ENCODE peak calls at places on chromosomes 6 and 20, in seven cellular contexts. J is B cell, K is PC-9, Q is A549, G is AG04450, L is progenitor cell of endocrine pancreas, R is Calu3. P is an unnamed sample.

GRCh38 chr20:59850018-59850641 is 83.3 kb downstream of the SYCP2 start:
- DNase-seq in J (no peak), K (no peak), Q (peak), G (no peak), L (no peak), R (no peak), P (no peak)

GRCh38 chr6:26296857-26297648 is 67.9 kb upstream of the BTN3A2 start:
- DNase-seq in J (no peak), K (peak), Q (no peak), G (no peak), L (no peak), R (no peak), P (no peak)

GRCh38 chr20:41654884-41655283 is 36.7 kb upstream of the CHD6 start:
- DNase-seq in J (no peak), K (no peak), Q (no peak), G (no peak), L (peak), R (peak), P (no peak)

GRCh38 chr6:15207923-15208322 is 37.9 kb upstream of the JARID2 start:
- DNase-seq in J (no peak), K (no peak), Q (no peak), G (no peak), L (no peak), R (no peak), P (peak)

GRCh38 chr6:6704423-6705060 is 116.0 kb downstream of the LY86 start:
- DNase-seq in J (no peak), K (no peak), Q (no peak), G (no peak), L (no peak), R (no peak), P (no peak)

GRCh38 chr20:62707981-62708521 is 585 bp upstream of the NTSR1 start:
- DNase-seq in J (no peak), K (no peak), Q (peak), G (no peak), L (no peak), R (peak), P (no peak)

GRCh38 chr6:138468320-138469015 is 30.8 kb downstream of the NHSL1 start:
- DNase-seq in J (no peak), K (peak), Q (peak), G (no peak), L (no peak), R (no peak), P (no peak)

GRCh38 chr6:71332012-71332411 is 43.4 kb downstream of the OGFRL1 start:
- DNase-seq in J (no peak), K (no peak), Q (no peak), G (no peak), L (no peak), R (no peak), P (no peak)

GRCh38 chr20:13800728-13801134 is 15.9 kb downstream of the NDUFAF5 start:
- DNase-seq in J (no peak), K (no peak), Q (no peak), G (peak), L (no peak), R (no peak), P (peak)

GRCh38 chr6:40845588-40845987 is 193.4 kb downstream of the UNC5CL start:
- DNase-seq in J (peak), K (no peak), Q (peak), G (peak), L (peak), R (peak), P (no peak)

GRCh38 chr20:57664476-57664875 is 44.2 kb upstream of the ZBP1 start:
- DNase-seq in J (no peak), K (no peak), Q (no peak), G (no peak), L (no peak), R (no peak), P (no peak)

GRCh38 chr20:49149281-49150045 is 38.7 kb downstream of the STAU1 start:
- DNase-seq in J (no peak), K (no peak), Q (no peak), G (no peak), L (no peak), R (no peak), P (no peak)

DNA sequence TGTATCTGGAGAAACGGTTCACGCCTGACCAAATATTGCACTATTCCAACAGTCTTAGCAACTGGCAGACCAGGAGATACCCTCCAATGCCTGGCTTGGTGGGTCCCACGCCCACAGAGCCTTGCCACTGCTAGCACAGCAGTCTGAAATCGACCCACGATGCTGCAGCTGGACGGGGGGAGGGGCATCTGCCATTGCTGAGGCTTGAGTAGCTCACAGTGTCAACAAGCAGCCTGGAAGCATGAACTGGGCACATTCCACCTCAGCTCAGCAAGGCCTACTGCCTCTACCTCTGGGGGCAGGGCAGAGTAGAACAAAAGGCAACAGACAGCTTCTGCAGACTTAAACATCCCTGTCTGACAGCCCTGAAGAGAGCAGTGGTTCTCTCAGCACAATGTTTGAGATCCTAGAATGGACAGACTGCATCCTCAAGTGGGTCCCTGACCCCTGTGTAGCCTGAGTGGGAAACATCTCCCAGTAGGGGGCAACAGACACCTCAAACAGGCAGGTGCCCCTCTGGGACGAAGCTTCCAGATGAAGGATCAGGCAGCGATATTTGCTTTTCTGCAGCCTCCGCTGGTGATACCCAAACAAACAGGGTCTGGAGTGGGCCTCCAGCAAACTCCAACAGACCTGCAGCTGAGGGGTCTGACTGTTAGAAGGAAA is 90.0 kb upstream of the ECI2 start:
- DNase-seq in J (no peak), K (no peak), Q (no peak), G (no peak), L (peak), R (peak), P (no peak)
- TF ChIP-seq CTCF in J (no peak), K (no peak), Q (no peak), G (no peak), L (peak), R (no peak), P (no peak)

GRCh38 chr6:158387578-158387977 is 75.3 kb downstream of the TULP4 start:
- DNase-seq in J (no peak), K (no peak), Q (no peak), G (no peak), L (no peak), R (no peak), P (no peak)

GRCh38 chr6:158389188-158389919 is 77.1 kb downstream of the TULP4 start:
- DNase-seq in J (no peak), K (no peak), Q (no peak), G (no peak), L (no peak), R (no peak), P (no peak)

GRCh38 chr6:158388727-158389126 is 76.5 kb downstream of the TULP4 start:
- DNase-seq in J (no peak), K (no peak), Q (no peak), G (no peak), L (no peak), R (no peak), P (no peak)

GRCh38 chr6:158384671-158385110 is 72.4 kb downstream of the TULP4 start:
- DNase-seq in J (no peak), K (no peak), Q (no peak), G (no peak), L (no peak), R (no peak), P (no peak)

DNA sequence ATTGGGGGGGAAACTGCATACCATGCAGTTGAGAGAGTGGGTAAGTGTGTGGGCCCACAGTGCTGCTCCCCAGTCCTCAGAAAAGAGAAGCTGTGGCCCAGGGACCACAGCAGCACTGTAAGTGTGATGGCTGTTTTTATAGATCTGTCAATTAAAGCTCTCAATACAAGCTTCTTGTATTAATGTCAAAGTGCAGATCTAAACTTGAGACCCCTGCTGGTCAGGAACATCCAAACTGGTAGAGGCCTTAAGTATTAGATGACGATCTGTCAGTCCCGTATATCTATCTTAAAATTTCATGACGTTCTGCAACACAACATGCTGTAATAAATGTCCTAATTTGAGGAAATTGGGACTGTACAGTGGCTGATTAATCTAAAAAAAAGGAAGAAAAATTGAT is 74.8 kb downstream of the TULP4 start:
- DNase-seq in J (peak), K (no peak), Q (peak), G (no peak), L (no peak), R (no peak), P (no peak)
- TF ChIP-seq CTCF in J (peak), K (no peak), Q (no peak), G (peak), L (peak), R (no peak), P (no peak)

GRCh38 chr6:28770732-28771131 is 153.1 kb downstream of the TRIM27 start:
- DNase-seq in J (no peak), K (no peak), Q (no peak), G (no peak), L (no peak), R (no peak), P (no peak)

GRCh38 chr6:28767691-28768090 is 156.1 kb downstream of the TRIM27 start:
- DNase-seq in J (no peak), K (no peak), Q (no peak), G (no peak), L (no peak), R (no peak), P (no peak)

GRCh38 chr6:28771401-28772267 is 152.2 kb downstream of the TRIM27 start:
- DNase-seq in J (no peak), K (no peak), Q (no peak), G (no peak), L (no peak), R (peak), P (no peak)

GRCh38 chr6:28768187-28768913 is 155.4 kb downstream of the TRIM27 start:
- DNase-seq in J (no peak), K (no peak), Q (no peak), G (no peak), L (no peak), R (no peak), P (no peak)

DNA sequence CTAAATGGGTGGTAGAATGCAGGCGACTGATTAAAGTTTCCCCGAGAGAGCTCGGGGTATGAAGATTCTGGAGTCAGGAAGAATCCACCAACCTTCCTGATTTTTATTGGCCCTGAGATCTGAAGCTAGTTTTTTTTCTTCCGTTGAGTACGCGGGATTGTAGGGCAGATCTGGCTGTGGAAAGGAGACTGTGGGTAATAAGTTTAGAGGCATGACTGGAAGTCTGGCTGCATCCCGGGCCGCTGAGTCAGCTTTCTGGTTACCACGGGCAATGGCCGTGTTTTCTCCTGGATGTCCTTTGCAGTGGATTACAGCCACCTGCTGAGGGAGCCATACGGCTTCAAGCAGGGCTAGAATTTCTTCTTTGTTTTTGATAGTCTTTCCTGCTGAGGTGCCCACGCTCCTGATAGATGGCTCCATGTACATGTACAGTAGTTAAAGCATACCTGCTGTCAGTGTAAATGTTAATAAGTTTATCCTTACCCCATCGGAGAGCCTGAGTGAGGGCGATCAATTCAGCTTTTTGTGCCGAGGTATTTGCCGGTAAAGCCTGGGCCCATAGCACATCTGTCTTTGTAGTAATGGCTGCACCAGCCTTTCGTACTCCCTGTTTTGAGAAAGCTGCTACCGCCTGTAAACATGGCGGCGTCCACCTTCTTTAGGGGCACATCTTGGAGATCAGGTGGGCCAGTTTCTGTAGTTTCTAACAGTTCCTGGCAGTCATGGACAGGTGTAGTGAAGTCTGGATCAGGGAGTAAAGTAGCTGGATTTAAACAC is 154.0 kb downstream of the TRIM27 start:
- DNase-seq in J (no peak), K (no peak), Q (peak), G (no peak), L (no peak), R (peak), P (peak)
- TF ChIP-seq CTCF in J (no peak), K (peak), Q (peak), G (peak), L (peak), R (peak), P (no peak)

DNA sequence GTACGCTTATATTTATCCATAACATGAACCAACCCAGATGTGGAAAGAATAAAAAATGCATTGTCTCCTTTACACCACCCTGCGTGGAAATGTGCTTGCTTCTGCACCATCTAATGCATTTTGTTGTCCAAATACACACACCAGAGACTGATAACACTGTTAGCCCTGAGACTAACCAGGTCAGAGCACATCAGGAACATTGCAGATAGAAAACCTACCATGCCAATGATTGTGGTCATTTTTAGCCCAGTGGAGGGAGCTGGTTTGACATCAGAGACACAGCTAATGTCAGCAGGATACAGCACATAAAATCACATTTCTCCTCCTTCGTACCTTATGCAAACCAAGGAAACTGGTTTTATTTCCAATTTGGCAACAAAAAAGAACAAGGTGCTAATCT is 528.7 kb downstream of the DOK5 start:
- DNase-seq in J (no peak), K (no peak), Q (no peak), G (no peak), L (no peak), R (no peak), P (no peak)
- TF ChIP-seq CTCF in J (no peak), K (no peak), Q (no peak), G (no peak), L (no peak), R (no peak), P (no peak)

GRCh38 chr20:481167-481566 is 18.8 kb upstream of the TBC1D20 start:
- DNase-seq in J (no peak), K (no peak), Q (no peak), G (no peak), L (no peak), R (no peak), P (no peak)
- TF ChIP-seq CTCF in J (no peak), K (no peak), Q (no peak), G (no peak), L (no peak), R (no peak), P (no peak)

DNA sequence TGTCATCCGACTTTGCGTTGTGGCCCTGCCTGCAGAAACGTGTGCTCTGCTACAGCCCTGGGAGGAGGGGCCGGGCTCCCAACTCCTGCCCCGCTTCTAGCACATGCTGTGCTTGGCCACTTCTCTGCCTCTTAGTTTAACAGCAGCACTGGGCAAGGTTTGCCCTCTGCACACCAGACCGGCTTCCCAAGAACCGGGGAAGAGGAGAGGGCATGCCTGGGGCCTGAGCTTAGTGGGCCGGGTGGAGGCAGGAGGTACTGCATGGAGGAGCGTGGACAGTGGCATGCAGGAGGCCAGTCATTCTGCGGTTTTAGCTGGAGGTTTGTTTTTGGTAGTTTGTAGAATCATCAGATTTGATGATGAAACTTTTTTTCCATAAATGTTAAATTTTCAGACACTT is 45.5 kb downstream of the CEP43 start:
- DNase-seq in J (no peak), K (no peak), Q (no peak), G (no peak), L (no peak), R (no peak), P (no peak)
- TF ChIP-seq CTCF in J (no peak), K (no peak), Q (no peak), G (no peak), L (peak), R (no peak), P (no peak)